ENCODE peak calls at places on chromosomes 12 and 14, in seven cellular contexts. H is aorta; O is GM12865; M is heart left ventricle; R is CD4-positive, alpha-beta memory T cell; T is CD8-positive, alpha-beta memory T cell; B is skeletal muscle cell. Y is an unnamed sample.

GRCh38 chr12:75954076-75954475 is 77.5 kb downstream of the PHLDA1 start:
- DNase-seq in H (no peak), O (no peak), M (no peak), R (no peak), T (no peak), B (peak), Y (peak)

GRCh38 chr12:117098071-117098360 is 1.2 kb downstream of the TESC start:
- DNase-seq in H (no peak), O (no peak), M (no peak), R (no peak), T (no peak), B (no peak), Y (no peak)

GRCh38 chr12:92292016-92292415 is 146.4 kb upstream of the BTG1 start:
- DNase-seq in H (no peak), O (no peak), M (no peak), R (no peak), T (no peak), B (no peak), Y (no peak)

GRCh38 chr14:64118892-64119291 is 175.3 kb downstream of the ESR2 start:
- DNase-seq in H (no peak), O (no peak), M (no peak), R (no peak), T (no peak), B (no peak), Y (no peak)

GRCh38 chr12:82517027-82517426 is 158.7 kb downstream of the METTL25 start:
- DNase-seq in H (no peak), O (peak), M (no peak), R (no peak), T (no peak), B (no peak), Y (no peak)

GRCh38 chr12:15407025-15407424 is 84.7 kb downstream of the PTPRO start:
- DNase-seq in H (no peak), O (no peak), M (no peak), R (no peak), T (no peak), B (no peak), Y (no peak)

GRCh38 chr14:50093496-50093895 is 22.9 kb downstream of the VCPKMT start:
- DNase-seq in H (no peak), O (no peak), M (no peak), R (no peak), T (no peak), B (no peak), Y (no peak)

GRCh38 chr14:76546426-76547221 is 170.7 kb downstream of the ESRRB start:
- DNase-seq in H (no peak), O (peak), M (no peak), R (no peak), T (no peak), B (no peak), Y (no peak)

GRCh38 chr14:104137297-104138097 is 890 bp upstream of the KIF26A start:
- DNase-seq in H (peak), O (peak), M (peak), R (peak), T (peak), B (no peak), Y (no peak)

GRCh38 chr14:30069536-30069935 is 141.9 kb upstream of the PRKD1 start:
- DNase-seq in H (no peak), O (no peak), M (no peak), R (no peak), T (no peak), B (no peak), Y (no peak)

GRCh38 chr14:65101631-65102440 is 481 bp downstream of the MAX start:
- DNase-seq in H (peak), O (peak), M (peak), R (peak), T (peak), B (no peak), Y (no peak)

GRCh38 chr14:64137657-64138290 is 156.4 kb downstream of the ESR2 start:
- DNase-seq in H (no peak), O (peak), M (no peak), R (no peak), T (no peak), B (no peak), Y (no peak)

GRCh38 chr14:99568567-99569560 is 35.1 kb downstream of the CCDC85C start:
- DNase-seq in H (no peak), O (peak), M (no peak), R (no peak), T (no peak), B (no peak), Y (no peak)

GRCh38 chr12:108312885-108313203 is 26.3 kb downstream of the CMKLR1 start:
- DNase-seq in H (peak), O (no peak), M (peak), R (no peak), T (no peak), B (no peak), Y (no peak)

GRCh38 chr12:76144253-76144564 is 59.7 kb upstream of the NAP1L1 start:
- DNase-seq in H (no peak), O (peak), M (no peak), R (peak), T (peak), B (peak), Y (no peak)

GRCh38 chr14:89721330-89721729 is 233.2 kb downstream of the EFCAB11 start:
- DNase-seq in H (no peak), O (no peak), M (no peak), R (no peak), T (no peak), B (no peak), Y (no peak)

GRCh38 chr12:93741741-93742085 is 64.5 kb downstream of the CRADD start:
- DNase-seq in H (no peak), O (no peak), M (no peak), R (no peak), T (peak), B (no peak), Y (no peak)

GRCh38 chr12:94623161-94623920 is 27.0 kb downstream of the TMCC3 start:
- DNase-seq in H (no peak), O (peak), M (no peak), R (no peak), T (no peak), B (no peak), Y (no peak)

GRCh38 chr14:98093111-98093510 is 1178.9 kb downstream of the BCL11B start:
- DNase-seq in H (no peak), O (no peak), M (no peak), R (no peak), T (no peak), B (no peak), Y (no peak)

GRCh38 chr14:60565211-60565610 is 56.3 kb downstream of the SIX6 start:
- DNase-seq in H (no peak), O (peak), M (no peak), R (no peak), T (no peak), B (peak), Y (peak)

GRCh38 chr12:110109037-110109836 is 14.9 kb upstream of the IFT81 start:
- DNase-seq in H (peak), O (no peak), M (peak), R (no peak), T (no peak), B (peak), Y (peak)
- H3K4me3 ChIP-seq in H (no peak), O (no peak), M (no peak), R (no peak), T (no peak), B (peak), Y (no peak)

GRCh38 chr14:94531187-94531586 is 21.9 kb upstream of the SERPINA12 start:
- DNase-seq in H (no peak), O (no peak), M (no peak), R (no peak), T (no peak), B (no peak), Y (no peak)

GRCh38 chr14:94536836-94537235 is 24.4 kb upstream of the SERPINA4 start:
- DNase-seq in H (no peak), O (peak), M (no peak), R (no peak), T (no peak), B (no peak), Y (no peak)

GRCh38 chr14:94538070-94538740 is 23.0 kb upstream of the SERPINA4 start:
- DNase-seq in H (no peak), O (peak), M (no peak), R (no peak), T (no peak), B (no peak), Y (no peak)

DNA sequence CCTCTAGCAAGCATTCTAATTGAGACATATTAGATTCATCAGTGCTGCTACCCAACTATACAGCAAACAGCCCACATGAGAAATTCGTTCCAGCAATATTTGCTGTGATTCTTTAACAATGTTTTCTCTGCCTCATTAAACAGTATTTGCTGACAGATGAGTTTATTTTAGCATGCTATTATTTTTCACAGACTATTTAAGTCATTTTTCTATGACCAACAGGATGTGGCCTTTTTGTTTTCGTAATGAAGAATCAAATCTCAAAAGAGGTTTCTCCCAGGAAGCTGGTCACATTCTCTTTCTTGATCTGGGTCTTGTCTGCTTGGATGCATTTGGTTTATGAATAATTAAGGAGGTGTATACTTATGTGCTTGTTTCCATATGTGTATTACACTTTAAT is 23.2 kb upstream of the SERPINA12 start:
- DNase-seq in H (no peak), O (peak), M (no peak), R (no peak), T (no peak), B (no peak), Y (no peak)
- H3K4me3 ChIP-seq in H (no peak), O (no peak), M (no peak), R (no peak), T (no peak), B (no peak), Y (no peak)

GRCh38 chr12:46217686-46218508 is 50.9 kb downstream of the SLC38A1 start:
- DNase-seq in H (peak), O (peak), M (no peak), R (peak), T (peak), B (no peak), Y (no peak)

GRCh38 chr12:46219147-46219891 is 49.5 kb downstream of the SLC38A1 start:
- DNase-seq in H (no peak), O (no peak), M (no peak), R (peak), T (peak), B (no peak), Y (no peak)

GRCh38 chr12:46218509-46219095 is 50.2 kb downstream of the SLC38A1 start:
- DNase-seq in H (no peak), O (peak), M (no peak), R (no peak), T (no peak), B (no peak), Y (no peak)

GRCh38 chr12:46221255-46222128 is 47.4 kb downstream of the SLC38A1 start:
- DNase-seq in H (no peak), O (no peak), M (no peak), R (no peak), T (no peak), B (no peak), Y (no peak)

DNA sequence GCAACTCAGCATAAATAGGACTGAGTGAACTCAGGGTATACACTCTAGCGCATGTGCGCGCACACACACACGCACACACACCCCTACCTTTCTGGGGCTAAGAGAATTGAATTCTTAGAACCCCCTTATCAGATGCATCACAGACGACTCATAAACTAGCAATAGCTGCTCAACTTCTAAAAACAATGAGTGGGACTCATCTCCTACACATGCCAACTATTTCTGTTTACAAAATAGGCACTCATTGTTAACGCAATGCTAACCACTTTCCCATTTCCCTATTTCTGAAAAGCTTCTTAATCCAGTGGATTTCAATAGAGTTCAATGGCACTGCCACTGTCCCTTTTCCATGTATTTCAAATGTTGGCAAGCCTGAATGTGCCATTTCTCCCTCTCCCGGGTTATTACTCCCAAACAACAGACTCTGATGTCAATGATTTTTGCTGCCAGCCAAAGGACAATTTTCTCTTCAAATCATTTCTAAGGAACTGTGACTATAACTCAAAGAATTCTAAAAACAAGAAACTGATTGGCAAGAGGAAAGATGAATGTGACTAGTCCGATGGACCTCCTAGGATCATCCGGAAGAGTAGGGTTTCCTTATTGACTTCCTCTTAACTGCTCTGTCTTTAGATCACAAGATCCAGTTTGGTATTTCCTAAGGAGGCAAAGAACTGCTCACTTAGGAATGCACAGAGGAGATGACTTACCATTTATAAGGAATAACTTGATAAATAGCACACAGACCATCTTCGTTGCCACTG is 48.8 kb downstream of the SLC38A1 start:
- DNase-seq in H (no peak), O (no peak), M (no peak), R (peak), T (peak), B (peak), Y (peak)
- H3K4me3 ChIP-seq in H (no peak), O (no peak), M (no peak), R (peak), T (peak), B (no peak), Y (no peak)

GRCh38 chr14:36056846-36057245 is 119.7 kb downstream of the PTCSC3 start:
- DNase-seq in H (no peak), O (no peak), M (no peak), R (no peak), T (no peak), B (no peak), Y (no peak)

GRCh38 chr14:36054353-36055051 is 122.0 kb downstream of the PTCSC3 start:
- DNase-seq in H (no peak), O (no peak), M (no peak), R (no peak), T (no peak), B (no peak), Y (no peak)

GRCh38 chr14:36052681-36053080 is 123.8 kb downstream of the PTCSC3 start:
- DNase-seq in H (no peak), O (no peak), M (no peak), R (no peak), T (no peak), B (no peak), Y (no peak)

GRCh38 chr14:36055681-36056225 is 120.8 kb downstream of the PTCSC3 start:
- DNase-seq in H (no peak), O (no peak), M (no peak), R (no peak), T (no peak), B (no peak), Y (no peak)

GRCh38 chr14:36055052-36055378 is 121.5 kb downstream of the PTCSC3 start:
- DNase-seq in H (no peak), O (no peak), M (no peak), R (no peak), T (no peak), B (no peak), Y (no peak)
- H3K4me3 ChIP-seq in H (no peak), O (no peak), M (no peak), R (no peak), T (no peak), B (no peak), Y (no peak)

DNA sequence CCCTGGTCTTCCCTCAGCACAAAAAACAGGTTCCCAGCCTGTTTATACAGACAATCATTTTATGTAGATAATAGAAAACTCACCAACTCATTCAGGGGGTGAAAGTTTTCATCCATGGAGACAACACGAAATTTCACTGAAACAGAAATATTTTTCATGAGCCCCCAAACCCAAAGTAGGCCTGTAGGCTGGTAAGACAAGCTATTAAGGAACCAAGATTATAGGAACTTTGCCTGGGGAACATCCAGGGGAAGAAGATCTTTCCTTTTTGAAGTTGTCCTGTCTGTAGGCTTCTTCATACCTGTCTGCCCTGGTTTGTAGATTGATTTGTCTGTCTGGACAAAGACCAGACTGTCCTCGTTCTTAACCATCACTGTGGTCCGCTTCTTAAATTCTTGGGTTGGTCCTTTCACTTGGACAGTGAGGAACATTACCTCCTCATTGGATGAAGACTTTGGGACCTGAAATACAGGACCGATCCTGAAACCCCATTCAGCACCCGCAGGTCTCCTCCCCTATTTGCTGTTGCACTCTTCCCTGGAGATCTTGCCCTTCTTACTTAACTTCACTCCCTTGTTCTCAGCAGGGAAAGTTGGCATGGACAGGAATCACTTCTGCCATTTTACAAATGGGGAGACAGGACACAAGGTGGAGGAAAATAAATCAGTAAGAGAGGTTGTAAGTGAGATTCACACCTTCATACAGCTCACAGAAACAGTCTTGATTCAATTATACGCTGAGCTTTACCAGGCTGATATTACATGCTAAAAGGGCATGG is 3.5 kb downstream of the A2M start:
- DNase-seq in H (no peak), O (no peak), M (no peak), R (no peak), T (no peak), B (no peak), Y (no peak)
- H3K4me3 ChIP-seq in H (peak), O (no peak), M (peak), R (no peak), T (no peak), B (no peak), Y (no peak)

DNA sequence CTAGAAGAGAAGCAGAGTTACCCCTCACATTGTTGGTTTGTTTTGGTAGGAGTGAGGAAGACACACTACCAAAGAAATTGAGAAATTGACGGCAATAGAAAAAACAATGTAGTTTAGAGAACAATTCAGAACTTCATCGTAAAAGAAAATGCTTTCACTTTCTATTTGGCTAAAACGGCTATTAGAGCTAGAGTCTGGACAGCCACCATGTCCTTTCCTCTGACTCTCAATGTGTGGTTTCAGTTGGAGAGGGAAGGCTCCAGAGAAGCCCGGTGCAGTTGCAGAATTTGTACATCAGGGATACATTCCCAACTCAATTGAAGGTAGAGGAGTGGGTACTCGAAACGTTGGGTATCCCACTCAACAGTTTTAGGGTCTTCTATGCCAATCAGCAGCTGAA is 535.3 kb downstream of the GALC start:
- DNase-seq in H (no peak), O (peak), M (no peak), R (no peak), T (no peak), B (no peak), Y (no peak)
- H3K4me3 ChIP-seq in H (no peak), O (peak), M (no peak), R (no peak), T (no peak), B (no peak), Y (no peak)

GRCh38 chr12:127556487-127556886 is 710.5 kb upstream of the TMEM132C start:
- DNase-seq in H (no peak), O (no peak), M (no peak), R (no peak), T (no peak), B (no peak), Y (no peak)
- H3K4me3 ChIP-seq in H (no peak), O (no peak), M (no peak), R (no peak), T (no peak), B (no peak), Y (no peak)

DNA sequence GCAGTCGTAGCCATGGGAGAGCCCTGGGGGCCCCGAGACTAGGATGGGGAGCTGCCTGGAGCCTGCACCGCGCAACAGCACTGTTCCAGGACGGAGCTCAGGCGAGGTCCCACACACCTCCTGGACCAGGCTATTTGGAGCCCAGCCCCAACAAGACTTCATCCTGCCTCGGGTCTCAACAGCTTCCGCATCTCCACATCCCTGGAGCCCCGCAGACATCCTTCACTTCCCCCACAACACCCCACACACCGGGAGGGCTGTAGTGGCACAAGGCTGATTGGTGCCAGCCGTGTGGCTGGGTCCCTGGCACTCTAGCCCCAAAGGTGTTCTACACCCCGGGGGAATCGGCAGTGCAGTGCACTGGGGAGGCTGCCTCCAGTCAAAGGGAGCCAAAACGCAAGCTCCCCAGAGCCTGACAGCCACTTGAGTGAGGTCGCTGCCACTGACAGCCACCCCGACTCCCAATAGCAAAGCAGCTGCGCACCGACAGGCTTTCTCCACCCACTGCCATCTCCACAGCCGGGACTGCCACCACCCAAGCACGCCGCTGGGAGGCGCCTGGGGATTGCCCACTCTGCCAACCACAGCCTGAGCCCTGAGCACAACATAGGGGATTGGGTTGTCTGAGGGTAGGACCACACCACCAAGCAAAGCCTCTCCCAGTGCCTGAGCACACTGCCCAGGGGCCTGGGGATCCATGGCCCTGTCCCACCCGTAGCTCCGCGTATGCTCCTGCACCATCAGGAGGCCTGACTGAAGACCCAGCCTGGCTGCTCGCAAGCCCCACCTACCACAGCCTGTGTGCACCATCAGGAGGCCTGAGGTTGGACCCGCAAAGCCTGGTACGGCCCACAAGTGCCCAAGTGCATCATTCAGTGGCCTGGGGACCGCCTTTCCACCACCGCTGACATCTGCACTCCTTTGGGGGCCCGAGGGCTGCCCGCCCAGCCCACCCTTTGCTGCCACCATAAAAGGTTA is 13.2 kb upstream of the KLRF1 start:
- DNase-seq in H (peak), O (peak), M (peak), R (peak), T (peak), B (no peak), Y (no peak)
- H3K4me3 ChIP-seq in H (no peak), O (peak), M (peak), R (peak), T (peak), B (no peak), Y (peak)

Y was measured in BJ.